ENCODE peak calls at places on chromosomes 13 and 19, in six cellular contexts. One of them, this sample, is unnamed.

GRCh38 chr13:41457589-41458186 is 338 bp downstream of the RGCC start:
- DNase-seq in tibial artery: no peak
- DNase-seq in left cardiac atrium: no peak
- DNase-seq in ELR: peak; percentile 11
- DNase-seq in PC-3: no peak
- DNase-seq in progenitor cell of endocrine pancreas: no peak
- DNase-seq in this sample: no peak

GRCh38 chr19:18478545-18479311 is 40.8 kb upstream of the ISYNA1 start:
- DNase-seq in tibial artery: peak; percentile 91
- DNase-seq in left cardiac atrium: peak; percentile 85
- DNase-seq in ELR: peak; percentile 96
- DNase-seq in PC-3: peak; percentile 84
- DNase-seq in progenitor cell of endocrine pancreas: no peak
- DNase-seq in this sample: peak; percentile 89

GRCh38 chr19:6677495-6677894 is 7.5 kb upstream of the TNFSF14 start:
- DNase-seq in tibial artery: no peak
- DNase-seq in left cardiac atrium: no peak
- DNase-seq in ELR: no peak
- DNase-seq in PC-3: no peak
- DNase-seq in progenitor cell of endocrine pancreas: no peak
- DNase-seq in this sample: no peak

GRCh38 chr19:4368128-4368820 is 24.9 kb downstream of the MPND start:
- DNase-seq in tibial artery: no peak
- DNase-seq in left cardiac atrium: no peak
- DNase-seq in ELR: no peak
- DNase-seq in PC-3: no peak
- DNase-seq in progenitor cell of endocrine pancreas: no peak
- DNase-seq in this sample: no peak

GRCh38 chr13:59304596-59304995 is 859.1 kb downstream of the DIAPH3 start:
- DNase-seq in tibial artery: no peak
- DNase-seq in left cardiac atrium: no peak
- DNase-seq in ELR: no peak
- DNase-seq in PC-3: no peak
- DNase-seq in progenitor cell of endocrine pancreas: no peak
- DNase-seq in this sample: no peak

GRCh38 chr19:47713046-47714021 is at the start of gene EHD2:
- DNase-seq in tibial artery: peak; percentile 61
- DNase-seq in left cardiac atrium: peak; percentile 80
- DNase-seq in ELR: peak; percentile 77
- DNase-seq in PC-3: no peak
- DNase-seq in progenitor cell of endocrine pancreas: no peak
- DNase-seq in this sample: peak; percentile 51

GRCh38 chr13:40995997-40996396 is 23.1 kb downstream of the ELF1 start:
- DNase-seq in tibial artery: no peak
- DNase-seq in left cardiac atrium: no peak
- DNase-seq in ELR: no peak
- DNase-seq in PC-3: no peak
- DNase-seq in progenitor cell of endocrine pancreas: no peak
- DNase-seq in this sample: no peak

GRCh38 chr13:113122571-113123225 is at the start of gene F10:
- DNase-seq in tibial artery: peak; percentile 75
- DNase-seq in left cardiac atrium: peak; percentile 76
- DNase-seq in ELR: peak; percentile 73
- DNase-seq in PC-3: no peak
- DNase-seq in progenitor cell of endocrine pancreas: peak; percentile 48
- DNase-seq in this sample: no peak

GRCh38 chr13:49935171-49936084 is 712 bp downstream of the SPRYD7 start:
- DNase-seq in tibial artery: peak; percentile 34
- DNase-seq in left cardiac atrium: peak; percentile 51
- DNase-seq in ELR: peak; percentile 89
- DNase-seq in PC-3: peak; percentile 72
- DNase-seq in progenitor cell of endocrine pancreas: no peak
- DNase-seq in this sample: peak; percentile 82

GRCh38 chr19:1808395-1808731 is 3.7 kb downstream of the ATP8B3 start:
- DNase-seq in tibial artery: no peak
- DNase-seq in left cardiac atrium: no peak
- DNase-seq in ELR: no peak
- DNase-seq in PC-3: no peak
- DNase-seq in progenitor cell of endocrine pancreas: no peak
- DNase-seq in this sample: no peak

This sample was measured in RKO.